ENCODE peak calls at places on chromosomes 2 and 18, in six cellular contexts. G is upper lobe of right lung, N is endothelial cell of umbilical vein, D is AG04449, H is activated B cell treated with CpG ODN at 0.5 μM for 24 hours, F is dorsolateral prefrontal cortex. O is an unnamed sample.

GRCh38 chr18:36162981-36163380 is 24.3 kb upstream of the MOCOS start:
- DNase-seq in N (peak; percentile 79), H (no peak), G (no peak), D (no peak), F (no peak), O (no peak)

GRCh38 chr2:55901322-55901721 is 22.3 kb downstream of the EFEMP1 start:
- DNase-seq in N (peak; percentile 50), G (no peak), H (no peak), D (no peak), F (no peak), O (no peak)

GRCh38 chr2:158189526-158189925 is 87.8 kb downstream of the UPP2 start:
- DNase-seq in N (no peak), H (no peak), F (no peak), D (no peak), G (no peak), O (no peak)

GRCh38 chr2:197356136-197356535 is 45.6 kb upstream of the ANKRD44 start:
- DNase-seq in F (no peak), D (no peak), N (no peak), H (no peak), G (no peak), O (no peak)

GRCh38 chr2:209960676-209961630 is 41.5 kb upstream of the RPE start:
- DNase-seq in H (no peak), G (no peak), F (no peak), D (no peak), N (peak; percentile 65), O (no peak)

GRCh38 chr18:54852780-54853675 is 24.8 kb downstream of the RAB27B start:
- DNase-seq in F (no peak), D (no peak), H (no peak), G (no peak), N (peak; percentile 33), O (no peak)

GRCh38 chr18:62755454-62755853 is 40.1 kb downstream of the PHLPP1 start:
- DNase-seq in D (no peak), F (no peak), H (no peak), G (no peak), N (no peak), O (no peak)

GRCh38 chr18:10022365-10022764 is 108.5 kb downstream of the VAPA start:
- DNase-seq in H (no peak), N (no peak), F (no peak), D (no peak), G (no peak), O (no peak)

GRCh38 chr2:2762166-2762897 is 431.3 kb upstream of the MYT1L start:
- DNase-seq in N (no peak), H (no peak), D (no peak), F (no peak), G (no peak), O (no peak)

GRCh38 chr2:69177785-69178636 is 165.0 kb downstream of the ANTXR1 start:
- DNase-seq in H (no peak), F (peak; percentile 60), D (no peak), G (peak; percentile 93), N (peak; percentile 74), O (peak; percentile 94)

GRCh38 chr2:64853894-64854293 is 135.3 kb upstream of the SLC1A4 start:
- DNase-seq in D (no peak), G (no peak), H (no peak), N (no peak), F (no peak), O (no peak)

GRCh38 chr18:46264255-46264654 is 160.1 kb downstream of the HAUS1 start:
- DNase-seq in H (no peak), D (no peak), N (peak; percentile 29), G (no peak), F (no peak), O (no peak)

GRCh38 chr18:49621851-49622351 is 60.0 kb downstream of the LIPG start:
- DNase-seq in D (no peak), N (no peak), H (no peak), G (no peak), F (no peak), O (no peak)

GRCh38 chr18:3394648-3395047 is 55.3 kb upstream of the TGIF1 start:
- DNase-seq in G (no peak), H (no peak), N (no peak), D (no peak), F (no peak), O (no peak)

GRCh38 chr2:202221873-202222272 is 16.5 kb downstream of the SUMO1 start:
- DNase-seq in N (no peak), D (no peak), G (no peak), F (no peak), H (no peak), O (no peak)

GRCh38 chr2:144096531-144096930 is 423.4 kb downstream of the ZEB2 start:
- DNase-seq in N (no peak), D (no peak), F (no peak), G (no peak), H (no peak), O (no peak)

GRCh38 chr2:49005261-49005660 is 149.1 kb downstream of the FSHR start:
- DNase-seq in F (no peak), G (no peak), N (no peak), H (no peak), D (no peak), O (no peak)

GRCh38 chr2:5777089-5777488 is 84.9 kb downstream of the SOX11 start:
- DNase-seq in H (no peak), D (no peak), F (no peak), N (no peak), G (no peak), O (no peak)

GRCh38 chr18:23158884-23159820 is 23.9 kb downstream of the CABLES1 start:
- DNase-seq in D (no peak), F (no peak), H (no peak), N (no peak), G (no peak), O (no peak)

GRCh38 chr18:73888565-73888964 is 259.1 kb downstream of the FBXO15 start:
- DNase-seq in H (no peak), D (no peak), F (no peak), G (no peak), N (no peak), O (no peak)

GRCh38 chr2:85838641-85839040 is 50.1 kb downstream of the ST3GAL5 start:
- DNase-seq in N (no peak), G (no peak), D (no peak), H (no peak), F (no peak), O (no peak)

GRCh38 chr18:77015176-77015575 is 117.4 kb downstream of the MBP start:
- DNase-seq in F (no peak), D (no peak), H (no peak), G (no peak), N (no peak), O (no peak)

GRCh38 chr18:79418642-79419041 is 22.9 kb downstream of the NFATC1 start:
- DNase-seq in G (no peak), H (no peak), N (no peak), D (no peak), F (no peak), O (no peak)

GRCh38 chr18:26386002-26386401 is 159.8 kb downstream of the TAF4B start:
- DNase-seq in D (no peak), H (no peak), G (no peak), F (no peak), N (peak; percentile 87), O (no peak)

GRCh38 chr2:186429095-186429494 is 57.0 kb upstream of the ZC3H15 start:
- DNase-seq in D (no peak), H (no peak), F (no peak), N (no peak), G (no peak), O (no peak)

GRCh38 chr2:74334931-74335333 is 8.3 kb downstream of the SLC4A5 start:
- DNase-seq in N (peak; percentile 70), H (peak; percentile 62), D (peak; percentile 9), G (peak; percentile 86), F (peak; percentile 66), O (no peak)

GRCh38 chr2:365367-366275 is 77.7 kb upstream of the ALKAL2 start:
- DNase-seq in D (no peak), H (no peak), N (no peak), F (no peak), G (no peak), O (no peak)

GRCh38 chr2:159856760-159857159 is 58.8 kb upstream of the CD302 start:
- DNase-seq in G (no peak), N (no peak), D (no peak), F (no peak), H (no peak), O (no peak)

DNA sequence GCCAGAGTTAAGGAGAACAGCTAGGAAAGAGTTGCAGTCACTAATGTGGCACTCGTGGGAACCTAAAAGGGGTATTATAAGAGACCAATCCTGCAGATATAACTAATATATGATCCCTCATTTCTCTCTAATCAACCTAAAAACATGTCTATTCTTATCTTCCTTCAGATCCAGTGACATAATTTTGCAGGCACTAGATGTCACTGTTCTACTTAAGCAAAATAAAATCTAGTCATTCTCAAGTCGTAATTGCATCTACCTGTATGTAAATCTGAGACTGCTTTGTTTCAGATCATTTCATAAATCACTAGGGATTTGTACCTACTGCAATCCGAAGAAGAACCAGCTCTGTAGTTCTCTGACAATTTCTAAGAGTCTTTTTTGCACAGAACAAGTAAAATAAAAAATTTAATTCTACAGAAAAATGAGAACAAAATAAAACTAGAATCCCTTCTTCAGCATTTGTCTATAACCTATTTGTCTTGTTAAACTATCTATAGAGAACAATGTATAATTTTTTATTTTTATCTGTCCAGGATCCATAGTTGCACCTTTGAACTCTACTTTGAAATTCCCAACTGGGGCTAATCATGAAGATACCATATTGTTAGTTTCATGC is 56.5 kb upstream of the ERBB4 start:
- DNase-seq in G (no peak), N (no peak), H (no peak), D (no peak), F (no peak), O (no peak)
- TF ChIP-seq CTCF in G (no peak), N (no peak), H (no peak), D (no peak), F (peak; percentile 32), O (peak; percentile 75)

GRCh38 chr2:96409543-96410184 is 74.1 kb downstream of the NCAPH start:
- DNase-seq in H (no peak), F (no peak), N (no peak), G (no peak), D (no peak), O (no peak)
- TF ChIP-seq CTCF in H (no peak), F (no peak), N (no peak), G (no peak), D (no peak), O (peak; percentile 25)

GRCh38 chr18:28078849-28079248 is 98.1 kb downstream of the CDH2 start:
- DNase-seq in D (no peak), N (no peak), F (no peak), G (no peak), H (no peak), O (no peak)

GRCh38 chr18:28078298-28078697 is 98.6 kb downstream of the CDH2 start:
- DNase-seq in D (no peak), F (no peak), H (no peak), G (no peak), N (no peak), O (no peak)

GRCh38 chr18:28071199-28071598 is 105.7 kb downstream of the CDH2 start:
- DNase-seq in N (peak; percentile 27), G (no peak), H (no peak), D (no peak), F (no peak), O (no peak)

GRCh38 chr18:28075501-28075900 is 101.4 kb downstream of the CDH2 start:
- DNase-seq in D (no peak), N (no peak), F (no peak), G (no peak), H (no peak), O (no peak)

GRCh38 chr18:28073658-28074057 is 103.3 kb downstream of the CDH2 start:
- DNase-seq in D (no peak), H (no peak), N (no peak), F (no peak), G (no peak), O (no peak)
- TF ChIP-seq CTCF in D (no peak), H (no peak), N (no peak), F (no peak), G (no peak), O (no peak)

GRCh38 chr2:149782566-149782965 is 195.0 kb upstream of the MMADHC start:
- DNase-seq in H (no peak), N (no peak), F (no peak), D (no peak), G (no peak), O (no peak)
- TF ChIP-seq CTCF in H (no peak), N (no peak), F (no peak), D (no peak), G (no peak), O (no peak)

O was measured in chondrocyte.